ENCODE peak calls at places on chromosomes 12 and 14, in nine cellular contexts. U is IMR-90, A is sigmoid colon, G is fibroblast of lung, W is HCT116, Y is MCF 10A, S is AG04450, T is A549, J is WTC11. F is an unnamed sample.

GRCh38 chr12:85920324-85920947 is 46.3 kb downstream of the NTS start:
- DNase-seq in U (peak), A (no peak), G (peak), W (peak), Y (peak), S (no peak), T (peak), J (no peak), F (peak)

GRCh38 chr12:122099280-122099749 is 20.8 kb downstream of the MLXIP start:
- DNase-seq in U (no peak), A (peak), G (no peak), W (no peak), Y (no peak), S (no peak), T (no peak), J (no peak), F (no peak)

GRCh38 chr12:124446364-124446763 is 121.0 kb downstream of the NCOR2 start:
- DNase-seq in U (no peak), A (no peak), G (no peak), W (no peak), Y (no peak), S (no peak), T (no peak), J (no peak), F (no peak)

GRCh38 chr12:131975228-131975627 is 25.5 kb downstream of the EP400 start:
- DNase-seq in U (no peak), A (no peak), G (no peak), W (no peak), Y (no peak), S (no peak), T (no peak), J (no peak), F (no peak)

GRCh38 chr12:63480186-63480585 is 188.1 kb downstream of the DPY19L2 start:
- DNase-seq in U (no peak), A (no peak), G (no peak), W (no peak), Y (no peak), S (no peak), T (no peak), J (no peak), F (peak)

GRCh38 chr14:89589400-89590128 is 172.5 kb upstream of the FOXN3 start:
- DNase-seq in U (no peak), A (no peak), G (no peak), W (no peak), Y (no peak), S (no peak), T (no peak), J (no peak), F (no peak)

GRCh38 chr12:128288896-128289295 is 21.9 kb downstream of the TMEM132C start:
- DNase-seq in U (no peak), A (no peak), G (no peak), W (no peak), Y (no peak), S (no peak), T (no peak), J (no peak), F (no peak)

GRCh38 chr12:63420206-63420644 is 248.1 kb downstream of the DPY19L2 start:
- DNase-seq in U (peak), A (no peak), G (peak), W (peak), Y (peak), S (peak), T (peak), J (peak), F (peak)

GRCh38 chr12:52436000-52436827 is 2.0 kb upstream of the KRT75 start:
- DNase-seq in U (peak), A (no peak), G (peak), W (no peak), Y (peak), S (no peak), T (no peak), J (no peak), F (peak)

GRCh38 chr12:90943248-90943647 is 11.7 kb downstream of the CCER1 start:
- DNase-seq in U (no peak), A (no peak), G (no peak), W (no peak), Y (no peak), S (no peak), T (no peak), J (no peak), F (no peak)

GRCh38 chr12:52181757-52182156 is 10.1 kb downstream of the KRT80 start:
- DNase-seq in U (peak), A (no peak), G (peak), W (no peak), Y (peak), S (peak), T (no peak), J (peak), F (peak)

GRCh38 chr12:60874091-60874490 is 1278.3 kb downstream of the SLC16A7 start:
- DNase-seq in U (no peak), A (no peak), G (no peak), W (no peak), Y (no peak), S (no peak), T (no peak), J (no peak), F (no peak)

GRCh38 chr12:19285793-19286448 is 153.4 kb upstream of the AEBP2 start:
- DNase-seq in U (no peak), A (no peak), G (no peak), W (no peak), Y (no peak), S (no peak), T (no peak), J (no peak), F (no peak)

GRCh38 chr14:93161411-93161940 is 23.2 kb downstream of the MOAP1 start:
- DNase-seq in U (no peak), A (no peak), G (no peak), W (no peak), Y (no peak), S (no peak), T (no peak), J (no peak), F (no peak)

DNA sequence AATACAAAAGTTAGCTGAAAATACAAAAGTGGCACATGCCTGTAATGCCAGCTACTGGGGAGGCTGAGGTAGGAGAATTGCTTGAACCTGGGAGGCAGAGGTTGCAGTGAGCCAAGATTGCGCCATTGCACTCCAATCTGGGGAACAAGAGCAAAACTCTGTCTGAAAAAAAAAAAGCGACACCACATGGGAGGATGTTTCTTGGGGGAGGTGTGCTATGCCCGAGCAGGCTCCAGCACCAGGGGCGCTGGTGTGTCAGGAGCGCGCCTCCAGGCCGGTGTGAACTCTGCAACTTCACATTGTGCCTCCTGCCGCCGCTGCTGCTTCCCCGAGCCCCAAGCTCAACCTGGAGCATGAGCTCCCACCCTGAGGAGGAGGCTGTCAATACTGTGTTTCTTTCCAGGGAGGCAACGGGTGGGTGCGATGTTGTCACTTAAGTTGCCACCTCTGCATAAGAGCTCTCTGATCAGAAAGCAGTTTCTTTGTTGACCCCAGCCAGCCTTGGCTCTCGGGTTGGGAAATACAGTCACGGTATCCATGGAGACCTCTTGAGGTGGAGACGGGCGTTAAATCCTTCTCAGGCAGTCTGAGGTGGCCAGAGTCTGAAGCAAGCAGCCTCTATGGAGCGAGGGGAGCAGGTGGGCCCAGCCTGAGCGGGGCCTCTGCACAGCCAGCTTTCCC is 18.9 kb downstream of the DEGS2 start:
- DNase-seq in U (peak), A (no peak), G (peak), W (no peak), Y (no peak), S (no peak), T (peak), J (peak), F (peak)
- TF ChIP-seq CTCF in U (peak), A (no peak), G (no peak), W (peak), Y (no peak), S (peak), T (no peak), J (peak), F (no peak)

DNA sequence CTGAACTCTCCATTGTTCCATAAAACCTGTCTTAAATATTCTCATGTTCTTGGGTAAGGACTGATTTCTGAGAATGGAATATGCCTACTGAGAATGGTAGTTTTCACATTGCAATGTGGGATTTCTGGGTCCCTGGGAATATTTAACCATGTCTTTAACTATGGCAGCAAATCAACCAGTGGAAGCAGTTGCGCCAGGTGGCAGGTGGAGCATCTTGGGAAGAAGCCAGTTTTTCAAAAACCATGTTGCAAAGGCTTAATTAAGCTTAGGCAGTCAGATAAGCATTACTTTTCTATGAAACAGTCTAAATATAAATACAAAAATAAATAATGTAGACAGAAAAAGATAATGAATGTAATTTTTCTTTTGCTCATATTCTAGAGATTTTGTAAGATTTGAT is 448.1 kb downstream of the ADAMTS20 start:
- DNase-seq in U (no peak), A (no peak), G (no peak), W (no peak), Y (no peak), S (no peak), T (no peak), J (no peak), F (no peak)
- TF ChIP-seq CTCF in U (no peak), A (no peak), G (no peak), W (no peak), Y (no peak), S (no peak), T (no peak), J (no peak), F (no peak)

GRCh38 chr12:108690799-108691153 is 40.5 kb downstream of the CORO1C start:
- DNase-seq in U (no peak), A (no peak), G (no peak), W (no peak), Y (no peak), S (no peak), T (no peak), J (no peak), F (no peak)

GRCh38 chr12:108691995-108692808 is 39.1 kb downstream of the CORO1C start:
- DNase-seq in U (peak), A (peak), G (peak), W (no peak), Y (no peak), S (no peak), T (peak), J (no peak), F (peak)

GRCh38 chr12:108691154-108691994 is 39.9 kb downstream of the CORO1C start:
- DNase-seq in U (peak), A (peak), G (peak), W (peak), Y (peak), S (peak), T (peak), J (peak), F (peak)

GRCh38 chr12:108690191-108690518 is 41.2 kb downstream of the CORO1C start:
- DNase-seq in U (no peak), A (no peak), G (no peak), W (no peak), Y (no peak), S (no peak), T (no peak), J (no peak), F (no peak)

DNA sequence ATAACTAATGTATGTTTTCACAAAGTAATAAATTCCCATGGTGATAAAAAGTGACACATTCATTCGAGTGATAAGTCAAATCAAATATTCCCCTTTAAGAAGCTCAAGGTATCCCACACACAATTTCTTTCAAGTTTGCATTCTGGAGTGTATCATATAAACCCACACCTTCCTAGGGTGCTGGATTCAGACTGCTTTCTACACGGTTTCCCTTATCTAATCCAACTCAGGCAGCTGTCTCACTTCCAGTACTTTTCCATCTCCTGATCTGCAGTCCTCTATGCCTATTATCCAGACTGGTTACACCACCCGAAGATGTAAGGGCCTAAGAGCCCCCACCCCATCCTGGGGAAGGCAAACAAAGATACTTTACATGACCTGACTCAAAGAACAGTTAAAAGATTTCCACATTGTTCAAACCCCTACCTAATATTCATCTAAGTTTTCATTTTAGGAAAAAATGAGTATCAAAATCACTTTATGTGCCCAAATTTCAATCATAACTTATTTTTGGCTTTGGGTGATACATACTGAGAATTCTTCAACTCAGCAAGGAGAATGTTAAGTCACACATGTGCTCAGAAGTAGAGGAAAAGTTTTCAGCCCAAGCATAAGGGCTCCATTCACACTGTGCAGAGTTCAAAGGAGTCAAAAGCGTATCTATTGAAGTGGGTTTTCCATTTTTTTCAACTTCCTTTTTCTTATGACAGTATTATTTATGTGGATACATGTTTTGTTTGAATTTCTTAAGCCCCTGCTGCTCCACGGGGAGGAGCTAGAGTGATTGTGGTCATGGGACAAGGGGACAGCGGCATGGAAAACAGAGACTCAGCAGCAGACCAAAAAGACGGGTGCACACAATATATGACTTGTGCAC is 41.8 kb downstream of the CORO1C start:
- DNase-seq in U (peak), A (peak), G (peak), W (peak), Y (no peak), S (no peak), T (peak), J (no peak), F (peak)
- TF ChIP-seq CTCF in U (peak), A (no peak), G (no peak), W (no peak), Y (no peak), S (no peak), T (no peak), J (no peak), F (no peak)

DNA sequence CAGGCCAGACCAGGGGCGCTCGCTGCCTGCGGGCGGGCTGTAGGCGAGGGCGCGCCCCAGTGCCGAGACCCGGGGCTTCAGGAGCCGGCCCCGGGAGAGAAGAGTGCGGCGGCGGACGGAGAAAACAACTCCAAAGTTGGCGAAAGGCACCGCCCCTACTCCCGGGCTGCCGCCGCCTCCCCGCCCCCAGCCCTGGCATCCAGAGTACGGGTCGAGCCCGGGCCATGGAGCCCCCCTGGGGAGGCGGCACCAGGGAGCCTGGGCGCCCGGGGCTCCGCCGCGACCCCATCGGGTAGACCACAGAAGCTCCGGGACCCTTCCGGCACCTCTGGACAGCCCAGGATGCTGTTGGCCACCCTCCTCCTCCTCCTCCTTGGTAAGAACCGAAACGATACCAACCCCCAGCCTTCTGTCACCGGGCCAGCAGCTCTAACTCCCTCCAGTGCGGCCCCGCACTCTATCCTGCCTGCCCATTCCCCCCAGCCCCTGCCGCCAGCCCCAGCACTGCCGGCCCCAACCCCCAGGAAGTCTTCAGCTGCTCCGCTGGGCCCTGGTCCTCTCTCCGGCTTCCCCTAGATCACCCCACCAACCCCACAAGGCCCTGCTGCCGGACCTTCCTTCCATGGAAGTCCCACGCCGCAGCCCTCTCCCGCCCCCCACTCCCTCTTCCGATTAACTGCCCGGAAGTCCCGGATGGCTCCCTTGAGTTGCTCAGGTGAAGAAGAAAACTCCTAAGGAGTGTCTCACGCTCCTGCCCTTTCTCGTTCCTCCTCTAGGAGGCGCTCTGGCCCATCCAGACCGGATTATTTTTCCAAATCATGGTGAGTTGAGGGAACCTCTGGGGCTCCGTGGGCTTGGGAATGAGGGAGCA is 657 bp downstream of the LRP10 start:
- DNase-seq in U (peak), A (peak), G (peak), W (peak), Y (peak), S (peak), T (peak), J (peak), F (peak)
- TF ChIP-seq CTCF in U (peak), A (peak), G (peak), W (peak), Y (peak), S (peak), T (peak), J (peak), F (peak)

F was measured in cardiac fibroblast.